ENCODE peak calls at places on chromosomes 11 and 22, in five cellular contexts. K, Y, P, D and H are unnamed samples.

GRCh38 chr11:34432822-34433221 is 5.9 kb upstream of the CAT start:
- DNase-seq in K (no peak), Y (no peak), P (no peak), D (no peak), H (peak)

GRCh38 chr11:34721646-34722045 is 100.8 kb downstream of the EHF start:
- DNase-seq in K (no peak), Y (no peak), P (no peak), D (no peak), H (no peak)

GRCh38 chr11:77592727-77593126 is 3.0 kb downstream of the AQP11 start:
- DNase-seq in K (no peak), Y (no peak), P (no peak), D (no peak), H (no peak)

GRCh38 chr11:103453901-103454300 is 344.7 kb downstream of the DYNC2H1 start:
- DNase-seq in K (no peak), Y (no peak), P (no peak), D (no peak), H (no peak)

GRCh38 chr22:29912605-29913398 is 29.8 kb downstream of the MTMR3 start:
- DNase-seq in K (no peak), Y (no peak), P (no peak), D (no peak), H (no peak)

GRCh38 chr22:30821863-30822215 is 127.2 kb downstream of the OSBP2 start:
- DNase-seq in K (no peak), Y (no peak), P (no peak), D (no peak), H (no peak)

GRCh38 chr22:29901354-29901753 is 18.4 kb downstream of the MTMR3 start:
- DNase-seq in K (no peak), Y (no peak), P (no peak), D (no peak), H (peak)

GRCh38 chr22:33255781-33256180 is 197.6 kb upstream of the SYN3 start:
- DNase-seq in K (no peak), Y (no peak), P (no peak), D (no peak), H (no peak)

GRCh38 chr11:63747006-63747405 is 21.6 kb downstream of the ZFTA start:
- DNase-seq in K (no peak), Y (no peak), P (no peak), D (no peak), H (no peak)

GRCh38 chr11:56197367-56197766 is 20.9 kb downstream of the OR5J2 start:
- DNase-seq in K (no peak), Y (no peak), P (no peak), D (no peak), H (no peak)

DNA sequence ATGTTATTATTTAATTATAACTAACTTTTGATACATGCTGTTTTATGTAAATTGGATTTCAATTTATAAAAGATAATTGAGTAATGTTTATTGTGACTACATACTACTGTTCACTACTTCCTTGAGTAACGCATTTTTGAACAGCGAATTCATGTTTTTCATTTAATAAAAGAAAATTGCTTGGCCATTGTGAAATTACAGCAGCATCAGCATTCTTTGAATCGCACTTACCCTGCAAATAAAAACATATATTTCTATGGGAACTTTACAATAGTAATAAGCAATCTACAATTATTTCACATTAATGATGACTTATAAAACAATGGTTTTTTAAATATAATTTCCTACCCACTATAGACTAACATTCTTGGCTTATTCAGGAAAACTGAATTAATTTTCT is 20.3 kb downstream of the OR5J2 start:
- DNase-seq in K (no peak), Y (no peak), P (no peak), D (no peak), H (no peak)
- H3K4me3 ChIP-seq in K (no peak), Y (no peak), P (no peak), D (no peak), H (no peak)

GRCh38 chr11:73225851-73226250 is 7.8 kb downstream of the P2RY2 start:
- DNase-seq in K (no peak), Y (no peak), P (no peak), D (no peak), H (no peak)
- TF ChIP-seq MYC in K (no peak), Y (no peak), P (no peak), D (no peak), H (no peak)

DNA sequence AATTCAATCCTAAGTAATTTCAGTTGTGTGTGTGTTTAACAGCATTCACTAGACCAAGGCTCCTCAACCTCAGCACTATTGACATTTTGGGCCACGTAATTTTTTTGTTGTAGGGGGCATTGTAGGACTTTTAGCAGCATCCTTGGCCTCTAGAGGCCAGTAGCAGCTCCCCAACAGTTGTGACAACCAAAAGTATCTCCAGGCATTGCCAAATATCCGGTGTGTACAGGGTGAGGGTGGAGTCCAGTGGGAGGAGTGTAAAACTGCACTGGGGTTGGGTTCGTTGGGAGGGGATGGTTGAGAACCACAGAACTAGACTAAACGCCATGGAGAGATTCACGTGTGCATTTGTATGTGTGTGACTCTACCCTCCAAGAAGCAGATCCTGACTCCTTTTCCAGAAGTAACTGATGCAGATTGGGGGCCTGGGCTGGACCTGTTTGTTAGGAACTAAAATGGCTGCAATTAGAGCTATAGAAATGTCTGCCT is 5.9 kb upstream of the PHF21A start:
- DNase-seq in K (peak), Y (no peak), P (peak), D (no peak), H (peak)
- TF ChIP-seq CTCF in K (peak), Y (peak), P (peak), D (no peak), H (peak)

GRCh38 chr11:122707111-122707510 is 51.6 kb downstream of the UBASH3B start:
- DNase-seq in K (no peak), Y (no peak), P (no peak), D (no peak), H (no peak)
- H3K4me3 ChIP-seq in K (no peak), Y (no peak), P (no peak), D (no peak), H (no peak)

GRCh38 chr11:66720223-66720898 is 8.7 kb downstream of the SPTBN2 start:
- DNase-seq in K (peak), Y (no peak), P (peak), D (peak), H (peak)
- TF ChIP-seq MYC in K (no peak), Y (no peak), P (no peak), D (no peak), H (peak)

GRCh38 chr11:75186999-75187398 is 36.1 kb downstream of the SLCO2B1 start:
- DNase-seq in K (no peak), Y (no peak), P (no peak), D (no peak), H (no peak)

GRCh38 chr11:75189911-75190310 is 39.0 kb downstream of the SLCO2B1 start:
- DNase-seq in K (no peak), Y (no peak), P (no peak), D (no peak), H (no peak)

GRCh38 chr11:75190652-75191329 is 39.9 kb downstream of the SLCO2B1 start:
- DNase-seq in K (no peak), Y (no peak), P (no peak), D (no peak), H (no peak)

GRCh38 chr11:75188671-75189070 is 37.8 kb downstream of the SLCO2B1 start:
- DNase-seq in K (no peak), Y (no peak), P (no peak), D (no peak), H (no peak)

GRCh38 chr11:75189075-75189474 is 38.2 kb downstream of the SLCO2B1 start:
- DNase-seq in K (no peak), Y (no peak), P (no peak), D (no peak), H (no peak)
- TF ChIP-seq CTCF in K (no peak), Y (no peak), P (no peak), D (no peak), H (no peak)

DNA sequence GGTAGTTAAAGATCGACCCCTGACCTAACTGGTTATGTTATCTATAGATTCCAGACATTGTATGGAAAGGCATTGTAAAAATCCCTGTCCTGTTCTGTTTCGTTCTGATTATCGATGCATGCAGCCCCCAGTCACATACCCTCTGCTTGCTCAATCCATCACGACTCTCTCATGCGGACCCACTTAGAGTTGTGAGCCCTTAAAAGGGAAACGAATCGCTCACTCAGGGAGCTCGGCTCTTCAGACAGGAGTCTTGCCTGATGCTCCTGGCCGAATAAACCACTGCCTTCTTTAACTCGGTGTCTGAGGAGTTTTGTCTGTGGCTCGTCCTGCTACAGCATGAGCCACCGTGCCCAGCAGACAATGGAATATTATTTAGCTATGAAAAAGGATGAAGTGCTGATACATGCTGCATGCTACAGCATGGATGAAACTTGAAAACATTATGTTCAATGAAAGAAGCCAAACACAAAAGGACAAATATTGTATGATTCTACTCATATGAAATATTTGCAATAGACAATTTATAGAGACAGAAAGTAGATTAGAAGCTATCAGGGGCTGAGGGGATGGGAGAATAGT is 12.0 kb upstream of the LGALS2 start:
- DNase-seq in K (no peak), Y (no peak), P (no peak), D (no peak), H (no peak)
- H3K4me3 ChIP-seq in K (peak), Y (peak), P (no peak), D (no peak), H (no peak)

GRCh38 chr11:114774599-114775365 is 96.5 kb downstream of the NXPE2 start:
- DNase-seq in K (peak), Y (no peak), P (peak), D (peak), H (peak)
- TF ChIP-seq MYC in K (no peak), Y (no peak), P (no peak), D (no peak), H (no peak)